ENCODE peak calls at places on chromosomes 3 and 15, in five cellular contexts. U is A549; G is GM23248; K is germinal center; H is activated CD4-positive, alpha-beta T cell treated with anti-CD3 and anti-CD28 coated beads for 48 hours. D is an unnamed sample.

GRCh38 chr15:83842281-83842680 is 188.4 kb downstream of the ADAMTSL3 start:
- DNase-seq in U (no peak), G (no peak), K (no peak), H (no peak), D (no peak)

GRCh38 chr15:70096215-70096974 is 1.3 kb downstream of the TLE3 start:
- DNase-seq in U (peak; percentile 73), G (peak; percentile 81), K (peak; percentile 35), H (peak; percentile 73), D (peak; percentile 45)

GRCh38 chr3:2823016-2823415 is 287.2 kb downstream of the IL5RA start:
- DNase-seq in U (no peak), G (no peak), K (no peak), H (no peak), D (peak; percentile 31)

GRCh38 chr3:39177708-39178332 is 14.6 kb downstream of the XIRP1 start:
- DNase-seq in U (peak; percentile 82), G (peak; percentile 97), K (peak; percentile 84), H (peak; percentile 78), D (peak; percentile 85)

GRCh38 chr3:50010959-50011358 is 71.0 kb downstream of the RBM6 start:
- DNase-seq in U (no peak), G (peak; percentile 47), K (no peak), H (no peak), D (no peak)

GRCh38 chr3:29758108-29759020 is 477.5 kb downstream of the RBMS3 start:
- DNase-seq in U (no peak), G (peak; percentile 85), K (no peak), H (no peak), D (peak; percentile 9)

GRCh38 chr3:73508330-73508954 is 116.3 kb downstream of the PDZRN3 start:
- DNase-seq in U (peak; percentile 30), G (peak; percentile 85), K (peak; percentile 28), H (peak; percentile 36), D (peak; percentile 38)

GRCh38 chr3:160616721-160617120 is 51.4 kb upstream of the KPNA4 start:
- DNase-seq in U (no peak), G (peak; percentile 80), K (no peak), H (no peak), D (no peak)

GRCh38 chr3:94525039-94525438 is 462.2 kb downstream of the NSUN3 start:
- DNase-seq in U (no peak), G (no peak), K (no peak), H (no peak), D (peak; percentile 9)

GRCh38 chr15:57019496-57020160 is 101.2 kb downstream of the TCF12 start:
- DNase-seq in U (no peak), G (peak; percentile 80), K (no peak), H (no peak), D (no peak)

GRCh38 chr3:33115024-33115768 is 1.4 kb downstream of the CRTAP start:
- DNase-seq in U (peak; percentile 26), G (peak; percentile 96), K (no peak), H (no peak), D (peak; percentile 61)

GRCh38 chr3:177279118-177279815 is 82.0 kb upstream of the TBL1XR1 start:
- DNase-seq in U (no peak), G (no peak), K (no peak), H (no peak), D (no peak)

GRCh38 chr15:81126887-81127286 is 7.2 kb upstream of the CFAP161 start:
- DNase-seq in U (no peak), G (no peak), K (no peak), H (no peak), D (no peak)

D was measured in H4.